ENCODE peak calls at places on chromosome 20, in six cellular contexts. R, Z, U, J, L and I are unnamed samples.

GRCh38 chr20:48897298-48898044 is 24.0 kb upstream of the ARFGEF2 start:
- DNase-seq in R (no peak), Z (no peak), U (no peak), J (peak), L (peak), I (no peak)

GRCh38 chr20:38275815-38276550 is 15.4 kb upstream of the KIAA1755 start:
- DNase-seq in R (no peak), Z (no peak), U (no peak), J (no peak), L (peak), I (peak)

GRCh38 chr20:38260378-38261053 is at the start of gene KIAA1755:
- DNase-seq in R (no peak), Z (peak), U (no peak), J (peak), L (peak), I (peak)

GRCh38 chr20:51767867-51768758 is at the start of gene ATP9A:
- DNase-seq in R (no peak), Z (peak), U (peak), J (peak), L (peak), I (no peak)

GRCh38 chr20:20375862-20376261 is 8.0 kb downstream of the INSM1 start:
- DNase-seq in R (no peak), Z (no peak), U (peak), J (no peak), L (no peak), I (no peak)

GRCh38 chr20:13865825-13866351 is 81.1 kb downstream of the NDUFAF5 start:
- DNase-seq in R (no peak), Z (no peak), U (no peak), J (no peak), L (peak), I (no peak)

GRCh38 chr20:46341374-46342044 is 33.2 kb upstream of the CDH22 start:
- DNase-seq in R (no peak), Z (no peak), U (no peak), J (no peak), L (no peak), I (no peak)

GRCh38 chr20:326645-327031 is 1.3 kb downstream of the SOX12 start:
- DNase-seq in R (no peak), Z (no peak), U (peak), J (no peak), L (peak), I (no peak)

GRCh38 chr20:38187512-38187911 is 22.4 kb upstream of the TGM2 start:
- DNase-seq in R (no peak), Z (peak), U (no peak), J (peak), L (peak), I (no peak)

GRCh38 chr20:23079926-23080325 is 6.2 kb downstream of the CD93 start:
- DNase-seq in R (no peak), Z (no peak), U (no peak), J (no peak), L (no peak), I (no peak)

GRCh38 chr20:36833275-36834020 is 42.5 kb upstream of the TLDC2 start:
- DNase-seq in R (peak), Z (no peak), U (no peak), J (no peak), L (no peak), I (no peak)

GRCh38 chr20:58555078-58555765 is 40.0 kb upstream of the APCDD1L start:
- DNase-seq in R (no peak), Z (no peak), U (no peak), J (no peak), L (peak), I (no peak)

GRCh38 chr20:37775200-37775599 is 81.4 kb downstream of the CTNNBL1 start:
- DNase-seq in R (no peak), Z (no peak), U (no peak), J (no peak), L (no peak), I (no peak)

GRCh38 chr20:46270977-46271744 is 37.1 kb downstream of the CDH22 start:
- DNase-seq in R (no peak), Z (no peak), U (no peak), J (no peak), L (no peak), I (no peak)

GRCh38 chr20:23475395-23475794 is 15.5 kb upstream of the CST8 start:
- DNase-seq in R (no peak), Z (no peak), U (no peak), J (no peak), L (no peak), I (no peak)

GRCh38 chr20:40339661-40340449 is 349.2 kb downstream of the MAFB start:
- DNase-seq in R (no peak), Z (no peak), U (no peak), J (no peak), L (no peak), I (peak)

GRCh38 chr20:62723351-62723750 is 14.7 kb downstream of the NTSR1 start:
- DNase-seq in R (no peak), Z (no peak), U (no peak), J (no peak), L (no peak), I (no peak)

GRCh38 chr20:17662333-17663039 is 19.6 kb downstream of the RRBP1 start:
- DNase-seq in R (no peak), Z (no peak), U (no peak), J (no peak), L (peak), I (peak)

GRCh38 chr20:23287366-23288190 is 63.0 kb upstream of the NXT1 start:
- DNase-seq in R (no peak), Z (no peak), U (no peak), J (no peak), L (no peak), I (peak)

GRCh38 chr20:10218536-10219451 is at the start of gene SNAP25:
- DNase-seq in R (peak), Z (peak), U (peak), J (peak), L (no peak), I (no peak)

GRCh38 chr20:54126809-54127655 is 46.8 kb downstream of the CYP24A1 start:
- DNase-seq in R (no peak), Z (no peak), U (no peak), J (no peak), L (no peak), I (no peak)

GRCh38 chr20:52047811-52048302 is 143.7 kb downstream of the ZFP64 start:
- DNase-seq in R (no peak), Z (no peak), U (no peak), J (no peak), L (no peak), I (no peak)

GRCh38 chr20:36572701-36573102 is 695 bp upstream of the TGIF2 start:
- DNase-seq in R (no peak), Z (no peak), U (no peak), J (peak), L (peak), I (no peak)

GRCh38 chr20:10059006-10059405 is 24.2 kb downstream of the ANKEF1 start:
- DNase-seq in R (no peak), Z (no peak), U (no peak), J (no peak), L (no peak), I (no peak)

GRCh38 chr20:49399329-49399728 is 83.1 kb downstream of the KCNB1 start:
- DNase-seq in R (no peak), Z (no peak), U (no peak), J (no peak), L (peak), I (no peak)

GRCh38 chr20:40813708-40814327 is 124.8 kb upstream of the MAFB start:
- DNase-seq in R (no peak), Z (no peak), U (no peak), J (no peak), L (no peak), I (no peak)

GRCh38 chr20:9059931-9060330 is 9.0 kb upstream of the PLCB4 start:
- DNase-seq in R (no peak), Z (no peak), U (no peak), J (no peak), L (no peak), I (no peak)

GRCh38 chr20:32445539-32446273 is 87.6 kb downstream of the ASXL1 start:
- DNase-seq in R (no peak), Z (peak), U (no peak), J (peak), L (no peak), I (peak)

GRCh38 chr20:52899221-52899620 is 72.9 kb upstream of the TSHZ2 start:
- DNase-seq in R (no peak), Z (no peak), U (no peak), J (no peak), L (no peak), I (no peak)

GRCh38 chr20:23139524-23139923 is 53.4 kb upstream of the CD93 start:
- DNase-seq in R (no peak), Z (no peak), U (peak), J (no peak), L (no peak), I (no peak)

GRCh38 chr20:59586613-59587012 is 17.7 kb upstream of the PHACTR3 start:
- DNase-seq in R (no peak), Z (no peak), U (no peak), J (no peak), L (no peak), I (peak)

GRCh38 chr20:2610326-2610725 is 42.1 kb upstream of the NOP56 start:
- DNase-seq in R (no peak), Z (no peak), U (no peak), J (no peak), L (no peak), I (no peak)

GRCh38 chr20:4227085-4227821 is 211.9 kb upstream of the RNF24 start:
- DNase-seq in R (no peak), Z (peak), U (no peak), J (peak), L (peak), I (no peak)

GRCh38 chr20:23920408-23920780 is 40.8 kb upstream of the CST5 start:
- DNase-seq in R (no peak), Z (no peak), U (no peak), J (no peak), L (no peak), I (no peak)

GRCh38 chr20:10239954-10240353 is 21.3 kb downstream of the SNAP25 start:
- DNase-seq in R (no peak), Z (no peak), U (peak), J (no peak), L (no peak), I (no peak)

GRCh38 chr20:25336561-25337422 is 53.8 kb downstream of the ABHD12 start:
- DNase-seq in R (no peak), Z (peak), U (no peak), J (peak), L (no peak), I (no peak)